ENCODE peak calls at places on chromosomes 16 and 17, in seven cellular contexts. I is cardiac muscle cell, E is RWPE1, D is BE2C, M is kidney, W is A549, S is dorsolateral prefrontal cortex. H is an unnamed sample.

GRCh38 chr17:82200135-82200534 is 12.5 kb downstream of the CCDC57 start:
- DNase-seq in S (no peak), M (no peak), I (no peak), D (no peak), W (no peak), E (no peak), H (no peak)

GRCh38 chr17:30176845-30177244 is 58.7 kb downstream of the SLC6A4 start:
- DNase-seq in W (no peak), S (no peak), M (no peak), I (no peak), E (no peak), D (no peak), H (no peak)

GRCh38 chr17:77319211-77320031 is 178.7 kb downstream of the SEC14L1 start:
- DNase-seq in W (peak), E (peak), I (peak), M (peak), S (peak), D (peak), H (no peak)

GRCh38 chr17:54544239-54544638 is 356.4 kb upstream of the TOM1L1 start:
- DNase-seq in I (no peak), E (no peak), M (no peak), W (no peak), S (no peak), D (peak), H (no peak)

GRCh38 chr16:11182381-11182780 is 73.6 kb downstream of the SOCS1 start:
- DNase-seq in M (no peak), S (no peak), I (no peak), W (no peak), D (no peak), E (no peak), H (no peak)

GRCh38 chr16:65185379-65185778 is 63.5 kb upstream of the CDH11 start:
- DNase-seq in E (no peak), S (no peak), D (no peak), W (no peak), I (no peak), M (no peak), H (no peak)

GRCh38 chr16:89534147-89534788 is 26.1 kb downstream of the SPG7 start:
- DNase-seq in M (no peak), E (no peak), S (no peak), W (no peak), I (peak), D (no peak), H (no peak)

GRCh38 chr16:2841606-2842339 is 11.7 kb downstream of the ZG16B start:
- DNase-seq in E (no peak), D (no peak), M (peak), I (no peak), W (no peak), S (peak), H (no peak)

GRCh38 chr17:81561494-81561885 is 9.3 kb upstream of the FAAP100 start:
- DNase-seq in M (no peak), D (no peak), I (no peak), S (no peak), E (no peak), W (no peak), H (no peak)

GRCh38 chr16:70658921-70659320 is 12.6 kb downstream of the IL34 start:
- DNase-seq in M (no peak), E (no peak), S (no peak), D (no peak), I (no peak), W (no peak), H (no peak)

GRCh38 chr16:83951544-83951943 is 1.5 kb upstream of the OSGIN1 start:
- DNase-seq in E (no peak), D (no peak), W (no peak), M (no peak), S (no peak), I (no peak), H (no peak)

GRCh38 chr17:49021095-49021767 is 24.0 kb downstream of the IGF2BP1 start:
- DNase-seq in W (no peak), S (no peak), E (no peak), I (peak), D (no peak), M (no peak), H (no peak)

GRCh38 chr16:11325404-11326083 is 19.7 kb upstream of the RMI2 start:
- DNase-seq in I (no peak), S (no peak), W (no peak), E (no peak), M (no peak), D (no peak), H (no peak)

GRCh38 chr17:17551361-17551760 is 40.1 kb downstream of the PEMT start:
- DNase-seq in E (no peak), I (peak), W (no peak), M (peak), S (no peak), D (peak), H (no peak)

GRCh38 chr17:18246880-18247612 is 11.5 kb downstream of the FLII start:
- DNase-seq in W (peak), D (peak), S (no peak), M (peak), I (peak), E (peak), H (no peak)

GRCh38 chr16:4612977-4613635 is 1.6 kb downstream of the UBALD1 start:
- DNase-seq in W (no peak), E (peak), S (no peak), D (no peak), M (no peak), I (peak), H (peak)

GRCh38 chr16:4611337-4612023 is 3.2 kb downstream of the UBALD1 start:
- DNase-seq in I (peak), M (peak), S (no peak), W (no peak), E (no peak), D (no peak), H (no peak)

GRCh38 chr16:4613636-4614570 is 785 bp downstream of the UBALD1 start:
- DNase-seq in S (peak), E (no peak), W (peak), M (peak), D (peak), I (peak), H (no peak)

GRCh38 chr16:4610011-4611005 is 4.4 kb downstream of the UBALD1 start:
- DNase-seq in W (no peak), I (no peak), S (no peak), D (no peak), M (no peak), E (no peak), H (no peak)

GRCh38 chr16:4612474-4612931 is 2.2 kb downstream of the UBALD1 start:
- DNase-seq in I (peak), M (no peak), E (no peak), S (no peak), D (peak), W (no peak), H (no peak)
- TF ChIP-seq CTCF in I (peak), M (no peak), E (no peak), S (no peak), D (peak), W (no peak), H (peak)

GRCh38 chr16:23803591-23804123 is 32.1 kb upstream of the PRKCB start:
- DNase-seq in I (peak), E (peak), S (peak), D (peak), M (peak), W (peak), H (no peak)
- TF ChIP-seq CTCF in I (peak), E (peak), S (peak), D (peak), M (peak), W (peak), H (peak)

GRCh38 chr16:48274476-48274875 is 27.1 kb upstream of the ABCC11 start:
- DNase-seq in M (no peak), I (no peak), E (no peak), W (no peak), D (no peak), S (no peak), H (no peak)

GRCh38 chr16:48269011-48269410 is 21.7 kb upstream of the ABCC11 start:
- DNase-seq in I (no peak), M (no peak), E (no peak), W (no peak), S (no peak), D (no peak), H (no peak)

GRCh38 chr16:48272837-48273421 is 25.6 kb upstream of the ABCC11 start:
- DNase-seq in M (no peak), S (no peak), E (no peak), I (no peak), W (no peak), D (no peak), H (no peak)

GRCh38 chr16:48276102-48276501 is 28.8 kb upstream of the ABCC11 start:
- DNase-seq in I (no peak), W (no peak), S (peak), D (no peak), E (no peak), M (no peak), H (no peak)

DNA sequence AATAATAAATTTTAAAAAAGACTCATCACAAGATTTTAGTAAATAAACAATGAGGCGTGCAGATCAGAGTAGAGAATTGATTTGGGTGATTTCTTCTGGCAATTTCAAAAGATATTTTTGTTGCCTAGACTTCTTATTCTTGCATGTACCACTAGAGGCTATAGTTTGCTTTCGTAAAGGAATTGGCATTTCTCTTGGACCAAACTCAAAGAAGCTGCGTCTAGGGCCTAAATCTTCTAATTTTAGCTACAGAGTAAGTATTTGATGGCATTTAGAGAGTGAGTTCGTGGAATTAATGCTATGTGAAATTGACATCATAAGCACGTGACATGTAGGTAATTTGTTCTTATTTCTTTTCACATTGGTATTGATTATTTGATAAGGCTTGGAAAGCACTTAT is 24.4 kb upstream of the ABCC11 start:
- DNase-seq in M (no peak), D (no peak), I (no peak), E (no peak), W (no peak), S (no peak), H (no peak)
- TF ChIP-seq CTCF in M (no peak), D (no peak), I (peak), E (no peak), W (no peak), S (peak), H (peak)

GRCh38 chr17:3689262-3690093 is 6.5 kb downstream of the P2RX5 start:
- DNase-seq in E (no peak), M (peak), S (no peak), D (no peak), I (no peak), W (no peak), H (no peak)

GRCh38 chr17:3692346-3692745 is 3.6 kb downstream of the P2RX5 start:
- DNase-seq in E (no peak), W (no peak), I (no peak), M (no peak), D (no peak), S (no peak), H (no peak)

GRCh38 chr17:3693099-3693498 is 2.9 kb downstream of the P2RX5 start:
- DNase-seq in M (no peak), W (no peak), E (no peak), S (no peak), D (no peak), I (no peak), H (no peak)

GRCh38 chr17:3690094-3690715 is 5.8 kb downstream of the P2RX5 start:
- DNase-seq in S (no peak), W (no peak), I (no peak), E (no peak), D (no peak), M (peak), H (no peak)

DNA sequence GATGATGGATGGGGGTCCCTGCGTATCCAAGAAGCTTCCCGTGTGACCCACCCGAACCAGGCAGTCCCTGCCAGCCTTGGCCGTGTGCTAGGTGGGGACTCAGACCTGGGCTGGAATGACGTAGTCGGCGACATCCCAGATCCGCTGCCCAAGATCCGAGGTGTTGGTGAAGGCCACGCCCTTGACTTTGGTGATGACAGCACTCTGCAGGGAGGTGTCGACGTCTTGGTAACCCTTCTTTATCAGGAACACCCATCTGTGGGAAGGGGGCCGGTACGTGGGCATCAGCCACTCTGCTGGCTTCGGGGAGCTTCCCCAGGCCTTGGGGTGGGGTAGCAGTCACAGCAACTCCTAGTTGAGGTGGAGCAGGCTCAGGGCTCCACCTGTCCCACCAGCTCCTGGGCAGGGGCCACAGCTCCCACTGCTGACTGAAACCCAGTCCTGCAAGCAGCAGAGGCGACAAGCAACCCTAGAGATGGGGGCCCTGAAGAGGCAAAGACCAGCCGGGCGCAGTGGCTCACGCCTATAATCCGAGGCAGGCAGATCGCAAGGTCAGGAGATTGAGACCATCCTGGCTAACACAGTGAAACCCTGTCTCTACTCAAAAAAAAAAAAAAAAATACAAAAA is 4.3 kb downstream of the P2RX5 start:
- DNase-seq in E (no peak), I (no peak), M (no peak), S (no peak), D (no peak), W (no peak), H (no peak)
- TF ChIP-seq CTCF in E (no peak), I (no peak), M (no peak), S (no peak), D (no peak), W (no peak), H (no peak)

GRCh38 chr17:68016838-68017237 is 18.7 kb upstream of the KPNA2 start:
- DNase-seq in W (no peak), D (no peak), E (no peak), S (no peak), I (no peak), M (no peak), H (no peak)

GRCh38 chr17:68019336-68019674 is 16.2 kb upstream of the KPNA2 start:
- DNase-seq in M (no peak), D (no peak), W (peak), I (no peak), E (no peak), S (no peak), H (no peak)

GRCh38 chr17:68020451-68020779 is 15.1 kb upstream of the KPNA2 start:
- DNase-seq in M (no peak), I (peak), E (no peak), S (no peak), D (no peak), W (no peak), H (no peak)

GRCh38 chr17:68021963-68022362 is 13.6 kb upstream of the KPNA2 start:
- DNase-seq in M (no peak), E (no peak), D (no peak), S (no peak), W (no peak), I (no peak), H (no peak)

GRCh38 chr17:68019675-68020450 is 15.7 kb upstream of the KPNA2 start:
- DNase-seq in W (peak), S (peak), M (peak), I (peak), E (peak), D (peak), H (peak)
- TF ChIP-seq CTCF in W (no peak), S (no peak), M (peak), I (peak), E (peak), D (peak), H (peak)

GRCh38 chr16:54239441-54239840 is 47.1 kb downstream of the IRX3 start:
- DNase-seq in D (no peak), M (no peak), E (no peak), I (peak), S (no peak), W (no peak), H (no peak)
- TF ChIP-seq CTCF in D (no peak), M (no peak), E (no peak), I (no peak), S (no peak), W (no peak), H (no peak)

DNA sequence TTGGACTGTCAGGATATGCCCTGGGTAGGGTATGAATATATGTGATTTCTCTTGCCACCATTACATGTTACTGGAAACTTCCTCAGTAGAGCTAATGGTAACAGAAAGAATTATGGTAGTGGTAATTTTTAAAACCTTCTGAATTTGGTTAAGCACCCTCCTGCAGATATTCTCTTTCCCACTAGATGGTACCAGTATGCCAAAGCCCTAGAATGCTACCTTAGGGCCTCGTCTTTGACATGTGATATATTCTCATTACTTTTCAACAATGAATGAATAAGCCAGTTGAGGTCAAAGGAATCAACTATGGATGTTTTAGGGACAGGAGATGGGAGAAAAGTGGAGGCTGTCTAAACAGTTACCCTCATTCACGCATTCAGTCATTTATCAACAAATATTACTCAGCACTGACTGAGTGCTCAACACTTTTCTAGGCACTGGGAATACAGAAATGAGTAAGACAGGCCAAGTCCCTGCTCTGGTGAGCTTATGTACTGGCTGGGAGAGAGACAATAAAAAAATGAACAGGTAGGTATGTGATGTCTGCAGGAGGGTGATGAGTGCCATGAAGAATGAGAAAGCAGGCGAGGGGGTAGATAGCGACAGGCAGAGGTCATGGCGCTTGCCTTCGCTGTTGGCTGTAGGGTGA is 14.7 kb downstream of the CDH13 start:
- DNase-seq in I (peak), S (no peak), W (no peak), M (no peak), E (no peak), D (no peak), H (no peak)
- TF ChIP-seq CTCF in I (peak), S (no peak), W (no peak), M (no peak), E (no peak), D (no peak), H (no peak)

DNA sequence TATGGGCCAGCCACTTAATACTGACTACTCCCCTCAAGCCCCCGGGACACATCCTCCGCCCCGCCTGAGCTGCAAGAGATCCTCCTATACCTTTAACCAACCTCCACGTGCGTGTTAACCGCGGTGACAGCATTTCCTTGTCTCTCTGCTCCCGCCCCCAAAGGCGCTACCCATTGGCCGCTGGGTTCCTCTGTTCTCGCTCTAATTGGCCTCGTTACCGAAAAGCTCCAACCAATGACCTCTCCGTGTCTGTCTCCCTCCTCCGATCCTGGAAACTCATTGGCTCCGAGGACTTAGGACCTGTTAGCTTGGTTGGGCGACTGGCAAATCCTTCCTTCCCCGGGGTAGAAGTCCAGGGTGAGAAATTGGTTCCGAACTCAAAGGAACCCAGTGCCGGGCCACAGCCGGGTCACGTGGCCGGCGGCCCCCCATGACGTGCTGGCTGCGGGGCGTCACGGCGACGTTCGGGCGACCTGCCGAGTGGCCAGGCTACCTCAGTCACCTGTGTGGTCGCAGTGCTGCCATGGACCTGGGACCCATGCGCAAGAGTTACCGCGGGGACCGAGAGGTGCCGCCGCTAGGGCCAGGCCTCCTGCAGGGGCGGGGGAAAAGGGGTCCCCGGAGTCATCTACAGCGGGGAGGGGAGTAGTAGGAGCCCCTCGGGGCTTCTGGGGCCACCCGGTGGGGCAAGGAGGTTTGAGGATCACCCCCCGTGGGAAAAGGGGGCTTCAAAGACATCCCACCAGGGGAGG is at the start of gene PNPO:
- DNase-seq in I (peak), W (peak), S (peak), M (peak), E (peak), D (peak), H (peak)
- TF ChIP-seq CTCF in I (no peak), W (no peak), S (no peak), M (no peak), E (no peak), D (no peak), H (no peak)